ENCODE peak calls at places on chromosomes 1 and 21, in seven cellular contexts. One of them, this sample, is unnamed.

GRCh38 chr1:183070923-183071618 is 47.9 kb downstream of the LAMC1 start:
- DNase-seq in AG10803: peak
- DNase-seq in brain microvascular endothelial cell: peak
- DNase-seq in neuronal stem cell: no peak
- DNase-seq in left lung: no peak
- DNase-seq in heart right ventricle: no peak
- DNase-seq in AG04450: peak
- DNase-seq in this sample: no peak

GRCh38 chr1:161096015-161096414 is 2.1 kb upstream of the KLHDC9 start:
- DNase-seq in AG10803: no peak
- DNase-seq in brain microvascular endothelial cell: no peak
- DNase-seq in neuronal stem cell: no peak
- DNase-seq in left lung: no peak
- DNase-seq in heart right ventricle: no peak
- DNase-seq in AG04450: no peak
- DNase-seq in this sample: no peak

GRCh38 chr1:116309090-116309870 is 63.8 kb upstream of the ATP1A1 start:
- DNase-seq in AG10803: no peak
- DNase-seq in brain microvascular endothelial cell: no peak
- DNase-seq in neuronal stem cell: no peak
- DNase-seq in left lung: no peak
- DNase-seq in heart right ventricle: no peak
- DNase-seq in AG04450: no peak
- DNase-seq in this sample: no peak

GRCh38 chr1:29753244-29753643 is 516.9 kb downstream of the PTPRU start:
- DNase-seq in AG10803: no peak
- DNase-seq in brain microvascular endothelial cell: no peak
- DNase-seq in neuronal stem cell: no peak
- DNase-seq in left lung: no peak
- DNase-seq in heart right ventricle: no peak
- DNase-seq in AG04450: no peak
- DNase-seq in this sample: no peak

GRCh38 chr1:210070531-210070930 is 132.5 kb downstream of the SYT14 start:
- DNase-seq in AG10803: no peak
- DNase-seq in brain microvascular endothelial cell: no peak
- DNase-seq in neuronal stem cell: no peak
- DNase-seq in left lung: no peak
- DNase-seq in heart right ventricle: no peak
- DNase-seq in AG04450: no peak
- DNase-seq in this sample: no peak

GRCh38 chr1:26327956-26328362 is 10.2 kb downstream of the CD52 start:
- DNase-seq in AG10803: no peak
- DNase-seq in brain microvascular endothelial cell: no peak
- DNase-seq in neuronal stem cell: no peak
- DNase-seq in left lung: no peak
- DNase-seq in heart right ventricle: no peak
- DNase-seq in AG04450: no peak
- DNase-seq in this sample: no peak

GRCh38 chr1:55146781-55147180 is 68.4 kb downstream of the USP24 start:
- DNase-seq in AG10803: no peak
- DNase-seq in brain microvascular endothelial cell: no peak
- DNase-seq in neuronal stem cell: no peak
- DNase-seq in left lung: no peak
- DNase-seq in heart right ventricle: no peak
- DNase-seq in AG04450: no peak
- DNase-seq in this sample: no peak

GRCh38 chr1:19222979-19223824 is 13.1 kb upstream of the UBR4 start:
- DNase-seq in AG10803: no peak
- DNase-seq in brain microvascular endothelial cell: no peak
- DNase-seq in neuronal stem cell: no peak
- DNase-seq in left lung: no peak
- DNase-seq in heart right ventricle: no peak
- DNase-seq in AG04450: no peak
- DNase-seq in this sample: no peak

GRCh38 chr1:2602866-2603520 is 16.4 kb downstream of the PRXL2B start:
- DNase-seq in AG10803: no peak
- DNase-seq in brain microvascular endothelial cell: no peak
- DNase-seq in neuronal stem cell: no peak
- DNase-seq in left lung: no peak
- DNase-seq in heart right ventricle: no peak
- DNase-seq in AG04450: no peak
- DNase-seq in this sample: no peak

GRCh38 chr1:154237435-154237834 is 16.7 kb downstream of the UBAP2L start:
- DNase-seq in AG10803: no peak
- DNase-seq in brain microvascular endothelial cell: no peak
- DNase-seq in neuronal stem cell: no peak
- DNase-seq in left lung: no peak
- DNase-seq in heart right ventricle: no peak
- DNase-seq in AG04450: no peak
- DNase-seq in this sample: no peak

GRCh38 chr1:21541835-21542234 is 32.6 kb downstream of the ALPL start:
- DNase-seq in AG10803: peak
- DNase-seq in brain microvascular endothelial cell: peak
- DNase-seq in neuronal stem cell: no peak
- DNase-seq in left lung: no peak
- DNase-seq in heart right ventricle: peak
- DNase-seq in AG04450: peak
- DNase-seq in this sample: no peak

GRCh38 chr1:65264197-65264929 is 45.0 kb upstream of the DNAJC6 start:
- DNase-seq in AG10803: peak
- DNase-seq in brain microvascular endothelial cell: peak
- DNase-seq in neuronal stem cell: no peak
- DNase-seq in left lung: no peak
- DNase-seq in heart right ventricle: no peak
- DNase-seq in AG04450: no peak
- DNase-seq in this sample: no peak

GRCh38 chr1:188269956-188270355 is 1441.2 kb downstream of the PLA2G4A start:
- DNase-seq in AG10803: no peak
- DNase-seq in brain microvascular endothelial cell: no peak
- DNase-seq in neuronal stem cell: no peak
- DNase-seq in left lung: no peak
- DNase-seq in heart right ventricle: no peak
- DNase-seq in AG04450: no peak
- DNase-seq in this sample: no peak

GRCh38 chr1:234357831-234358230 is 15.4 kb upstream of the COA6 start:
- DNase-seq in AG10803: no peak
- DNase-seq in brain microvascular endothelial cell: no peak
- DNase-seq in neuronal stem cell: no peak
- DNase-seq in left lung: no peak
- DNase-seq in heart right ventricle: no peak
- DNase-seq in AG04450: no peak
- DNase-seq in this sample: no peak

GRCh38 chr21:38992737-38993136 is 187.0 kb downstream of the ETS2 start:
- DNase-seq in AG10803: no peak
- DNase-seq in brain microvascular endothelial cell: no peak
- DNase-seq in neuronal stem cell: no peak
- DNase-seq in left lung: no peak
- DNase-seq in heart right ventricle: no peak
- DNase-seq in AG04450: no peak
- DNase-seq in this sample: no peak

GRCh38 chr1:23403038-23403336 is 21.6 kb downstream of the TCEA3 start:
- DNase-seq in AG10803: peak
- DNase-seq in brain microvascular endothelial cell: peak
- DNase-seq in neuronal stem cell: no peak
- DNase-seq in left lung: no peak
- DNase-seq in heart right ventricle: no peak
- DNase-seq in AG04450: peak
- DNase-seq in this sample: peak

GRCh38 chr21:17269760-17270159 is 243.1 kb upstream of the CXADR start:
- DNase-seq in AG10803: no peak
- DNase-seq in brain microvascular endothelial cell: no peak
- DNase-seq in neuronal stem cell: no peak
- DNase-seq in left lung: no peak
- DNase-seq in heart right ventricle: no peak
- DNase-seq in AG04450: no peak
- DNase-seq in this sample: no peak

GRCh38 chr1:223704921-223705878 is 7.1 kb upstream of the CAPN2 start:
- DNase-seq in AG10803: peak
- DNase-seq in brain microvascular endothelial cell: no peak
- DNase-seq in neuronal stem cell: no peak
- DNase-seq in left lung: no peak
- DNase-seq in heart right ventricle: no peak
- DNase-seq in AG04450: no peak
- DNase-seq in this sample: no peak

GRCh38 chr1:228802386-228803221 is 67.3 kb downstream of the RHOU start:
- DNase-seq in AG10803: peak
- DNase-seq in brain microvascular endothelial cell: no peak
- DNase-seq in neuronal stem cell: no peak
- DNase-seq in left lung: no peak
- DNase-seq in heart right ventricle: no peak
- DNase-seq in AG04450: no peak
- DNase-seq in this sample: no peak

GRCh38 chr21:21051109-21052055 is 53.2 kb downstream of the NCAM2 start:
- DNase-seq in AG10803: no peak
- DNase-seq in brain microvascular endothelial cell: no peak
- DNase-seq in neuronal stem cell: no peak
- DNase-seq in left lung: no peak
- DNase-seq in heart right ventricle: no peak
- DNase-seq in AG04450: no peak
- DNase-seq in this sample: no peak

GRCh38 chr1:242754926-242755325 is 230.4 kb upstream of the PLD5 start:
- DNase-seq in AG10803: no peak
- DNase-seq in brain microvascular endothelial cell: no peak
- DNase-seq in neuronal stem cell: no peak
- DNase-seq in left lung: no peak
- DNase-seq in heart right ventricle: no peak
- DNase-seq in AG04450: no peak
- DNase-seq in this sample: no peak

GRCh38 chr1:43970911-43971310 is 1.1 kb downstream of the DPH2 start:
- DNase-seq in AG10803: no peak
- DNase-seq in brain microvascular endothelial cell: no peak
- DNase-seq in neuronal stem cell: no peak
- DNase-seq in left lung: no peak
- DNase-seq in heart right ventricle: no peak
- DNase-seq in AG04450: no peak
- DNase-seq in this sample: no peak
- H3K4me3 ChIP-seq in AG10803: peak
- H3K4me3 ChIP-seq in brain microvascular endothelial cell: peak
- H3K4me3 ChIP-seq in neuronal stem cell: peak
- H3K4me3 ChIP-seq in left lung: peak
- H3K4me3 ChIP-seq in heart right ventricle: peak
- H3K4me3 ChIP-seq in AG04450: peak
- H3K4me3 ChIP-seq in this sample: no peak

GRCh38 chr1:92834617-92835016 is 2.8 kb downstream of the RPL5 start:
- DNase-seq in AG10803: no peak
- DNase-seq in brain microvascular endothelial cell: no peak
- DNase-seq in neuronal stem cell: no peak
- DNase-seq in left lung: no peak
- DNase-seq in heart right ventricle: no peak
- DNase-seq in AG04450: no peak
- DNase-seq in this sample: no peak
- H3K4me3 ChIP-seq in AG10803: no peak
- H3K4me3 ChIP-seq in brain microvascular endothelial cell: no peak
- H3K4me3 ChIP-seq in neuronal stem cell: no peak
- H3K4me3 ChIP-seq in left lung: peak
- H3K4me3 ChIP-seq in heart right ventricle: no peak
- H3K4me3 ChIP-seq in AG04450: peak
- H3K4me3 ChIP-seq in this sample: peak

GRCh38 chr1:16076871-16077250 is 3.4 kb upstream of the FAM131C start:
- DNase-seq in AG10803: peak
- DNase-seq in brain microvascular endothelial cell: no peak
- DNase-seq in neuronal stem cell: no peak
- DNase-seq in left lung: no peak
- DNase-seq in heart right ventricle: peak
- DNase-seq in AG04450: no peak
- DNase-seq in this sample: no peak

GRCh38 chr1:16081636-16082035 is 8.2 kb upstream of the FAM131C start:
- DNase-seq in AG10803: no peak
- DNase-seq in brain microvascular endothelial cell: no peak
- DNase-seq in neuronal stem cell: no peak
- DNase-seq in left lung: peak
- DNase-seq in heart right ventricle: no peak
- DNase-seq in AG04450: no peak
- DNase-seq in this sample: no peak

GRCh38 chr1:16080422-16081150 is 7.1 kb upstream of the FAM131C start:
- DNase-seq in AG10803: no peak
- DNase-seq in brain microvascular endothelial cell: no peak
- DNase-seq in neuronal stem cell: no peak
- DNase-seq in left lung: peak
- DNase-seq in heart right ventricle: no peak
- DNase-seq in AG04450: no peak
- DNase-seq in this sample: no peak

GRCh38 chr1:16077430-16078245 is 4.2 kb upstream of the FAM131C start:
- DNase-seq in AG10803: no peak
- DNase-seq in brain microvascular endothelial cell: no peak
- DNase-seq in neuronal stem cell: no peak
- DNase-seq in left lung: no peak
- DNase-seq in heart right ventricle: no peak
- DNase-seq in AG04450: no peak
- DNase-seq in this sample: no peak

GRCh38 chr1:16078925-16079656 is 5.6 kb upstream of the FAM131C start:
- DNase-seq in AG10803: peak
- DNase-seq in brain microvascular endothelial cell: peak
- DNase-seq in neuronal stem cell: peak
- DNase-seq in left lung: no peak
- DNase-seq in heart right ventricle: peak
- DNase-seq in AG04450: peak
- DNase-seq in this sample: no peak
- H3K4me3 ChIP-seq in AG10803: no peak
- H3K4me3 ChIP-seq in brain microvascular endothelial cell: no peak
- H3K4me3 ChIP-seq in neuronal stem cell: no peak
- H3K4me3 ChIP-seq in left lung: no peak
- H3K4me3 ChIP-seq in heart right ventricle: peak
- H3K4me3 ChIP-seq in AG04450: no peak
- H3K4me3 ChIP-seq in this sample: no peak

GRCh38 chr1:112335351-112335750 is 60.7 kb upstream of the CTTNBP2NL start:
- DNase-seq in AG10803: no peak
- DNase-seq in brain microvascular endothelial cell: no peak
- DNase-seq in neuronal stem cell: no peak
- DNase-seq in left lung: no peak
- DNase-seq in heart right ventricle: no peak
- DNase-seq in AG04450: no peak
- DNase-seq in this sample: no peak

GRCh38 chr1:112341986-112342385 is 54.0 kb upstream of the CTTNBP2NL start:
- DNase-seq in AG10803: no peak
- DNase-seq in brain microvascular endothelial cell: no peak
- DNase-seq in neuronal stem cell: no peak
- DNase-seq in left lung: no peak
- DNase-seq in heart right ventricle: no peak
- DNase-seq in AG04450: no peak
- DNase-seq in this sample: no peak

GRCh38 chr1:112332751-112333150 is 63.3 kb upstream of the CTTNBP2NL start:
- DNase-seq in AG10803: no peak
- DNase-seq in brain microvascular endothelial cell: no peak
- DNase-seq in neuronal stem cell: no peak
- DNase-seq in left lung: no peak
- DNase-seq in heart right ventricle: no peak
- DNase-seq in AG04450: no peak
- DNase-seq in this sample: no peak

DNA sequence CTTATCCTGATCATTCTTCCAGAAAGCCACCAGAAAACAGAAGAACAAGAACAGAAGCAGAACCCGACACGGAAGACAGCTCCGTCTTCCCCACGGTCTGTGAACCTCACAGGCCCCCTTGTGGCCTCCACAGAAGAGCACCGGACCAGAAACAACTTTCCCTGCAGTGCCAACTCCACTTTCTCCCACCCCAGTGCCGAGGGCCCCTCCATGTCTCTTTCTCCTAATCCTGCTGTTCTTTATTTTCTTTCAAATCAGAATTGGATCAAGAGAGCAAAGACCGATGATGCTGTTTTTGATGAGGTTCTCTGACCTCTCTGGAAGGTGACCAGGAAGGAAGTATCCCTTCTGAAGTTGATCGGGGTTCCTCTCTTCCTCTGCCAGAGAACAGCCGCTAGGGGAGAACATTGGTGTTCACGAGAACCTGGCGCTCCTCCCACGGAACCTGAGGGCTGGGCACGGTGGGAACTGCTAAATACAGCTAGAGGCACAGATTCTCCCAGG is 58.9 kb upstream of the CTTNBP2NL start:
- DNase-seq in AG10803: peak
- DNase-seq in brain microvascular endothelial cell: peak
- DNase-seq in neuronal stem cell: no peak
- DNase-seq in left lung: peak
- DNase-seq in heart right ventricle: peak
- DNase-seq in AG04450: peak
- DNase-seq in this sample: no peak
- H3K4me3 ChIP-seq in AG10803: no peak
- H3K4me3 ChIP-seq in brain microvascular endothelial cell: no peak
- H3K4me3 ChIP-seq in neuronal stem cell: no peak
- H3K4me3 ChIP-seq in left lung: no peak
- H3K4me3 ChIP-seq in heart right ventricle: no peak
- H3K4me3 ChIP-seq in AG04450: no peak
- H3K4me3 ChIP-seq in this sample: no peak